ENCODE peak calls at places on chromosomes 7 and 10, in seven cellular contexts. One of them, this sample, is unnamed.

GRCh38 chr7:91596287-91596686 is 284.2 kb downstream of the MTERF1 start:
- DNase-seq in AG04449: no peak
- DNase-seq in osteocyte: no peak
- DNase-seq in skeletal muscle cell: no peak
- DNase-seq in A673: no peak
- DNase-seq in lung microvascular endothelial cell: peak
- DNase-seq in coronary artery: no peak
- DNase-seq in this sample: no peak

GRCh38 chr7:27784399-27785053 is 44.6 kb downstream of the TAX1BP1 start:
- DNase-seq in AG04449: no peak
- DNase-seq in osteocyte: no peak
- DNase-seq in skeletal muscle cell: peak
- DNase-seq in A673: peak
- DNase-seq in lung microvascular endothelial cell: peak
- DNase-seq in coronary artery: no peak
- DNase-seq in this sample: peak

GRCh38 chr10:74208997-74209396 is 58.0 kb downstream of the ADK start:
- DNase-seq in AG04449: no peak
- DNase-seq in osteocyte: no peak
- DNase-seq in skeletal muscle cell: no peak
- DNase-seq in A673: no peak
- DNase-seq in lung microvascular endothelial cell: no peak
- DNase-seq in coronary artery: no peak
- DNase-seq in this sample: no peak

GRCh38 chr7:129213828-129214227 is 11.0 kb upstream of the AHCYL2 start:
- DNase-seq in AG04449: no peak
- DNase-seq in osteocyte: no peak
- DNase-seq in skeletal muscle cell: no peak
- DNase-seq in A673: peak
- DNase-seq in lung microvascular endothelial cell: no peak
- DNase-seq in coronary artery: no peak
- DNase-seq in this sample: peak

GRCh38 chr7:147971606-147972005 is 619.0 kb upstream of the C7orf33 start:
- DNase-seq in AG04449: no peak
- DNase-seq in osteocyte: no peak
- DNase-seq in skeletal muscle cell: no peak
- DNase-seq in A673: no peak
- DNase-seq in lung microvascular endothelial cell: no peak
- DNase-seq in coronary artery: no peak
- DNase-seq in this sample: no peak

GRCh38 chr10:103916254-103916653 is 1.7 kb downstream of the STN1 start:
- DNase-seq in AG04449: no peak
- DNase-seq in osteocyte: no peak
- DNase-seq in skeletal muscle cell: no peak
- DNase-seq in A673: no peak
- DNase-seq in lung microvascular endothelial cell: peak
- DNase-seq in coronary artery: no peak
- DNase-seq in this sample: no peak

GRCh38 chr10:3002304-3002703 is 65.0 kb upstream of the PFKP start:
- DNase-seq in AG04449: no peak
- DNase-seq in osteocyte: no peak
- DNase-seq in skeletal muscle cell: no peak
- DNase-seq in A673: no peak
- DNase-seq in lung microvascular endothelial cell: no peak
- DNase-seq in coronary artery: no peak
- DNase-seq in this sample: no peak

GRCh38 chr7:8185907-8186306 is 76.1 kb downstream of the ICA1 start:
- DNase-seq in AG04449: no peak
- DNase-seq in osteocyte: no peak
- DNase-seq in skeletal muscle cell: no peak
- DNase-seq in A673: no peak
- DNase-seq in lung microvascular endothelial cell: no peak
- DNase-seq in coronary artery: no peak
- DNase-seq in this sample: no peak

GRCh38 chr10:61613665-61614064 is 49.1 kb upstream of the CABCOCO1 start:
- DNase-seq in AG04449: no peak
- DNase-seq in osteocyte: no peak
- DNase-seq in skeletal muscle cell: no peak
- DNase-seq in A673: no peak
- DNase-seq in lung microvascular endothelial cell: no peak
- DNase-seq in coronary artery: no peak
- DNase-seq in this sample: no peak

GRCh38 chr10:113986316-113986715 is 57.4 kb upstream of the ADRB1 start:
- DNase-seq in AG04449: no peak
- DNase-seq in osteocyte: no peak
- DNase-seq in skeletal muscle cell: no peak
- DNase-seq in A673: peak
- DNase-seq in lung microvascular endothelial cell: no peak
- DNase-seq in coronary artery: no peak
- DNase-seq in this sample: no peak

GRCh38 chr10:67923551-67923950 is 39.1 kb downstream of the SIRT1 start:
- DNase-seq in AG04449: no peak
- DNase-seq in osteocyte: no peak
- DNase-seq in skeletal muscle cell: no peak
- DNase-seq in A673: no peak
- DNase-seq in lung microvascular endothelial cell: no peak
- DNase-seq in coronary artery: no peak
- DNase-seq in this sample: no peak

GRCh38 chr10:1408656-1409358 is 328.5 kb downstream of the ADARB2 start:
- DNase-seq in AG04449: no peak
- DNase-seq in osteocyte: peak
- DNase-seq in skeletal muscle cell: no peak
- DNase-seq in A673: no peak
- DNase-seq in lung microvascular endothelial cell: no peak
- DNase-seq in coronary artery: peak
- DNase-seq in this sample: no peak

GRCh38 chr7:158143196-158144120 is 444.2 kb downstream of the PTPRN2 start:
- DNase-seq in AG04449: no peak
- DNase-seq in osteocyte: no peak
- DNase-seq in skeletal muscle cell: no peak
- DNase-seq in A673: no peak
- DNase-seq in lung microvascular endothelial cell: no peak
- DNase-seq in coronary artery: no peak
- DNase-seq in this sample: no peak

GRCh38 chr7:146788008-146788407 is 671.4 kb downstream of the CNTNAP2 start:
- DNase-seq in AG04449: no peak
- DNase-seq in osteocyte: no peak
- DNase-seq in skeletal muscle cell: no peak
- DNase-seq in A673: no peak
- DNase-seq in lung microvascular endothelial cell: no peak
- DNase-seq in coronary artery: no peak
- DNase-seq in this sample: no peak

GRCh38 chr7:74657692-74658170 is at the start of gene GTF2I:
- DNase-seq in AG04449: no peak
- DNase-seq in osteocyte: peak
- DNase-seq in skeletal muscle cell: no peak
- DNase-seq in A673: no peak
- DNase-seq in lung microvascular endothelial cell: no peak
- DNase-seq in coronary artery: peak
- DNase-seq in this sample: peak

GRCh38 chr7:88377421-88377820 is 70.7 kb upstream of the STEAP4 start:
- DNase-seq in AG04449: no peak
- DNase-seq in osteocyte: no peak
- DNase-seq in skeletal muscle cell: no peak
- DNase-seq in A673: no peak
- DNase-seq in lung microvascular endothelial cell: no peak
- DNase-seq in coronary artery: no peak
- DNase-seq in this sample: no peak

GRCh38 chr7:150971242-150972048 is 6.7 kb downstream of the KCNH2 start:
- DNase-seq in AG04449: no peak
- DNase-seq in osteocyte: no peak
- DNase-seq in skeletal muscle cell: no peak
- DNase-seq in A673: no peak
- DNase-seq in lung microvascular endothelial cell: no peak
- DNase-seq in coronary artery: no peak
- DNase-seq in this sample: peak

GRCh38 chr7:3154881-3155494 is 111.3 kb upstream of the CARD11 start:
- DNase-seq in AG04449: no peak
- DNase-seq in osteocyte: no peak
- DNase-seq in skeletal muscle cell: peak
- DNase-seq in A673: peak
- DNase-seq in lung microvascular endothelial cell: peak
- DNase-seq in coronary artery: no peak
- DNase-seq in this sample: peak